ENCODE peak calls at places on chromosomes 13 and 19, in seven cellular contexts. R is GM04503; W is stimulated activated CD8-positive, alpha-beta memory T cell treated with anti-CD3 and anti-CD28 coated beads, Interleukin-7, amount 100 ng/mL, for 1 hour; D is NCI-H2081; X is activated gamma-delta T cell treated with Interleukin-2 at 50 U/mL for 16 hours; U is activated naive CD8-positive, alpha-beta T cell treated with anti-CD3 and anti-CD28 coated beads, Interleukin-2, amount 50 U/mL, for 24 hours; P is Kasumi-1. L is an unnamed sample.

GRCh38 chr13:19153782-19154450 is 27.7 kb downstream of the TUBA3C start:
- DNase-seq in R (no peak), W (no peak), D (no peak), X (no peak), U (peak), P (peak), L (no peak)

GRCh38 chr13:55661505-55661904 is 1479.2 kb upstream of the PRR20A start:
- DNase-seq in R (no peak), W (no peak), D (no peak), X (no peak), U (no peak), P (no peak), L (no peak)

GRCh38 chr13:108944760-108945159 is 315.3 kb downstream of the MYO16 start:
- DNase-seq in R (peak), W (no peak), D (no peak), X (no peak), U (no peak), P (no peak), L (no peak)

GRCh38 chr13:79581870-79582315 is 100.9 kb downstream of the NDFIP2 start:
- DNase-seq in R (no peak), W (no peak), D (no peak), X (no peak), U (no peak), P (no peak), L (peak)

GRCh38 chr19:45908956-45909355 is 5.6 kb downstream of the NANOS2 start:
- DNase-seq in R (no peak), W (no peak), D (no peak), X (no peak), U (no peak), P (no peak), L (peak)

GRCh38 chr19:46372901-46373572 is 26.1 kb downstream of the PPP5C start:
- DNase-seq in R (no peak), W (no peak), D (peak), X (no peak), U (no peak), P (no peak), L (no peak)

GRCh38 chr19:16078311-16078758 is 2.0 kb downstream of the TPM4 start:
- DNase-seq in R (no peak), W (no peak), D (no peak), X (no peak), U (peak), P (peak), L (no peak)

GRCh38 chr13:27619711-27620376 is 485 bp downstream of the LNX2 start:
- DNase-seq in R (no peak), W (peak), D (peak), X (peak), U (peak), P (peak), L (peak)

GRCh38 chr19:18320865-18321728 is 1.8 kb downstream of the LSM4 start:
- DNase-seq in R (no peak), W (no peak), D (no peak), X (no peak), U (no peak), P (no peak), L (no peak)

GRCh38 chr19:30214651-30215051 is 157.5 kb upstream of the ZNF536 start:
- DNase-seq in R (no peak), W (no peak), D (no peak), X (no peak), U (peak), P (no peak), L (no peak)

GRCh38 chr19:31149306-31149975 is 199.8 kb downstream of the TSHZ3 start:
- DNase-seq in R (no peak), W (no peak), D (no peak), X (no peak), U (no peak), P (no peak), L (peak)

L was measured in LHCN-M2.